ENCODE peak calls at places on chromosomes 1 and 21, in five cellular contexts. P is neural progenitor cell, N is SK-N-SH, H is HCT116, K is MM.1S. W is an unnamed sample.

GRCh38 chr1:11823366-11824137 is 17.6 kb downstream of the CLCN6 start:
- DNase-seq in P (no peak), N (no peak), H (no peak), K (no peak), W (no peak)

GRCh38 chr1:56451491-56451890 is 127.9 kb downstream of the PLPP3 start:
- DNase-seq in P (no peak), N (no peak), H (no peak), K (no peak), W (no peak)

GRCh38 chr21:40844935-40845334 is 2.0 kb downstream of the DSCAM start:
- DNase-seq in P (no peak), N (no peak), H (no peak), K (no peak), W (no peak)

GRCh38 chr1:94983343-94983742 is 56.4 kb upstream of the CNN3 start:
- DNase-seq in P (no peak), N (no peak), H (no peak), K (no peak), W (peak)

GRCh38 chr1:17420361-17420760 is 19.1 kb downstream of the RCC2 start:
- DNase-seq in P (no peak), N (no peak), H (no peak), K (no peak), W (no peak)

GRCh38 chr1:197572169-197572568 is 203.1 kb downstream of the DENND1B start:
- DNase-seq in P (no peak), N (no peak), H (no peak), K (no peak), W (no peak)

GRCh38 chr1:176471338-176472121 is 8.6 kb downstream of the PAPPA2 start:
- DNase-seq in P (no peak), N (no peak), H (no peak), K (no peak), W (no peak)

GRCh38 chr1:27018316-27018715 is 5.7 kb upstream of the TENT5B start:
- DNase-seq in P (no peak), N (no peak), H (no peak), K (no peak), W (no peak)

GRCh38 chr1:92601044-92601443 is 114.3 kb upstream of the GFI1 start:
- DNase-seq in P (no peak), N (no peak), H (no peak), K (no peak), W (no peak)

GRCh38 chr1:97680894-97681293 is 239.9 kb downstream of the DPYD start:
- DNase-seq in P (no peak), N (peak), H (no peak), K (no peak), W (no peak)

GRCh38 chr1:176996455-176997090 is 167.9 kb downstream of the ASTN1 start:
- DNase-seq in P (peak), N (peak), H (no peak), K (no peak), W (no peak)

GRCh38 chr1:200179126-200179780 is 151.7 kb downstream of the NR5A2 start:
- DNase-seq in P (no peak), N (no peak), H (no peak), K (no peak), W (peak)

GRCh38 chr1:203870256-203870655 is 8.9 kb downstream of the SNRPE start:
- DNase-seq in P (no peak), N (no peak), H (no peak), K (no peak), W (peak)

GRCh38 chr1:174165471-174166137 is 6.3 kb downstream of the RABGAP1L start:
- DNase-seq in P (no peak), N (no peak), H (no peak), K (no peak), W (no peak)

GRCh38 chr1:34470406-34470805 is 284.4 kb upstream of the GJB5 start:
- DNase-seq in P (no peak), N (no peak), H (no peak), K (no peak), W (no peak)

GRCh38 chr1:221664253-221664652 is 77.6 kb downstream of the DUSP10 start:
- DNase-seq in P (peak), N (no peak), H (no peak), K (no peak), W (peak)

GRCh38 chr1:241531195-241532172 is 694 bp upstream of the KMO start:
- DNase-seq in P (peak), N (peak), H (peak), K (peak), W (peak)

GRCh38 chr1:166489670-166490436 is 323.1 kb upstream of the FAM78B start:
- DNase-seq in P (no peak), N (no peak), H (peak), K (peak), W (peak)

GRCh38 chr1:10292188-10292587 is 81.8 kb downstream of the KIF1B start:
- DNase-seq in P (no peak), N (no peak), H (no peak), K (no peak), W (peak)

GRCh38 chr1:21586926-21587601 is 77.8 kb downstream of the ALPL start:
- DNase-seq in P (peak), N (peak), H (peak), K (no peak), W (peak)

GRCh38 chr1:205430631-205431305 is 8.9 kb upstream of the LEMD1 start:
- DNase-seq in P (peak), N (no peak), H (no peak), K (peak), W (peak)

GRCh38 chr1:157517026-157517425 is 35.3 kb downstream of the FCRL5 start:
- DNase-seq in P (no peak), N (no peak), H (no peak), K (no peak), W (no peak)

GRCh38 chr1:33378976-33379375 is 51.9 kb downstream of the PHC2 start:
- DNase-seq in P (no peak), N (no peak), H (no peak), K (no peak), W (no peak)

GRCh38 chr21:35227774-35228173 is 178.7 kb upstream of the RUNX1 start:
- DNase-seq in P (no peak), N (no peak), H (no peak), K (peak), W (no peak)

GRCh38 chr21:42614391-42614790 is 39.0 kb upstream of the PDE9A start:
- DNase-seq in P (no peak), N (no peak), H (no peak), K (no peak), W (no peak)

GRCh38 chr1:43990271-43991199 is 864 bp upstream of the CCDC24 start:
- DNase-seq in P (no peak), N (peak), H (no peak), K (no peak), W (no peak)
- TF ChIP-seq CTCF in P (no peak), N (peak), H (no peak), K (peak), W (peak)

GRCh38 chr1:61460230-61460629 is 264.7 kb downstream of the TM2D1 start:
- DNase-seq in P (no peak), N (no peak), H (no peak), K (no peak), W (no peak)
- H3K9ac ChIP-seq in P (no peak), N (no peak), H (no peak), K (no peak), W (no peak)

DNA sequence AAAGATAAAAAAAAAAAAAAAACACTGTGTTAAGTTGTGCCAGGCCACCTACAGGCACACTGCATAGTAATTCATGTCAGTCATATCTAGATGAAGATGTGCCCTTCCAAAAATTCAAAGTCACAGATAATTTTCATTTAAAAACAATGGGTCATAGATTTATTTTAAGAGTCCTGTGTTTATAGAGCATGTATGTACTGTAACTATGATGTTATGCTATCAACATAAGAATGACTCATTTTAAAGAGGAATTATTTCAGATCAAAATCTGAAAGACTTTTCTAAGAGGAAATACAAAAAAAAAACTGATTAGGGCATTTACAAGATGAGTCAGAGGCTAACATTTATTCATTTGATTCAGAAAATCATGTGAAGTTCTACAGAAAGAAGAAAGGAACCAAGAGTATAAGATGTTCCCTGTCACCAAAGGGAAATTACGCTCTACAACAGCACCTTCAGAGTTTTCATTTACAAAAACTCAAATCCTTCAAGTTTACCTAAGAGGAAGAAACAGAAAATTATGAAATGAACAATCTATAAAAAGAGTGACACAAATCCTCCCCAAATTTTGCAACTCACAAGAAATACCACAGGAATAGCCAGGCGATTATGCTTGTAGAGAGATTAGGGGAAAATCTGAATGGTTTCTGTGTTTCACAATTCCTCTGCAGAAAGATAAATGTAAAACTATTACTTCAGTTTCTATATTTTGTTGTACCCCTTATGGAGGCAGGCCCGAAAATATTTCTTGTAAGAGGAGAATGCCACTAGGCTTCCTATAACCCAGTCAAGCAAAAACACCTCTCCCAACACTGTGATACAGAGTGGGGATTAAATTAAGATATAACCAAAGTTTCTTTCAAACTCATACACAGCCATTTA is 13.8 kb downstream of the TP53BP2 start:
- DNase-seq in P (no peak), N (peak), H (no peak), K (no peak), W (peak)
- TF ChIP-seq EZH2phosphoT487 in P (no peak), N (no peak), H (no peak), K (no peak), W (no peak)

GRCh38 chr21:45699251-45699942 is 55.9 kb downstream of the PCBP3 start:
- DNase-seq in P (no peak), N (no peak), H (no peak), K (no peak), W (no peak)

GRCh38 chr21:45698493-45698947 is 55.0 kb downstream of the PCBP3 start:
- DNase-seq in P (no peak), N (no peak), H (no peak), K (no peak), W (peak)

GRCh38 chr21:45699966-45700365 is 56.4 kb downstream of the PCBP3 start:
- DNase-seq in P (no peak), N (no peak), H (no peak), K (no peak), W (no peak)

GRCh38 chr21:45700461-45700860 is 56.9 kb downstream of the PCBP3 start:
- DNase-seq in P (no peak), N (no peak), H (no peak), K (no peak), W (no peak)

DNA sequence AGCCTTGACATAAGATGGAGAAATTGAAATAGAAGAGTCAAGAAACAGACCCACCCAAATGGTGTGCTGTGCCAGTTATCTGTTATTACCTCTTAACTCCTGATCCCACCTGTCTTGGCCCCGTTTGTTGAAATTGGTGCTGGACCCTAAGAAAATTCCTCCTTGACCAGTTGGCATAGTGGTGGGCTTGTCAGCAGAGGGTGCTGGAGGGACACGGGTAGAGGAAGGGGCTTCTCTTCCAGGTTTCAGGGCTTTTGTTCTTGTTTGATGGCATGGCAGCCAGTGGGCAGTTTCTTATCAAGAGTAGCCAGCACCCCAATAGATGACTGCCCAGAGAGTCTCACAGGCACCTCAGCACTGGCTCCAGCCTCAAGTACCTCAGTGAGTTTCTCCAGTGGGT is 51.6 kb downstream of the PCBP3 start:
- DNase-seq in P (peak), N (no peak), H (no peak), K (no peak), W (no peak)
- TF ChIP-seq CTCF in P (peak), N (peak), H (no peak), K (no peak), W (no peak)

W was measured in PC-3.